ENCODE peak calls at places on chromosomes 12 and 14, in ten cellular contexts. J, P, T, M, Q, E, O, G, I and V are unnamed samples.

GRCh38 chr14:32010561-32011188 is 66.4 kb upstream of the ARHGAP5 start:
- DNase-seq in J (no peak), Q (no peak), I (no peak), O (peak), M (peak), P (no peak), T (no peak), E (no peak), G (peak), V (no peak)

GRCh38 chr14:64973826-64974225 is 1.7 kb upstream of the RAB15 start:
- DNase-seq in I (no peak), J (no peak), E (no peak), M (no peak), G (no peak), Q (no peak), P (no peak), T (no peak), O (no peak), V (no peak)

GRCh38 chr12:3607039-3607719 is 116.2 kb downstream of the PRMT8 start:
- DNase-seq in Q (peak), M (no peak), I (no peak), T (no peak), P (no peak), J (no peak), O (no peak), G (no peak), E (no peak), V (no peak)

GRCh38 chr12:32024884-32025599 is 65.8 kb downstream of the RESF1 start:
- DNase-seq in I (no peak), M (no peak), J (no peak), G (no peak), O (no peak), E (no peak), T (no peak), Q (no peak), P (no peak), V (no peak)

GRCh38 chr14:76193696-76194095 is 42.0 kb downstream of the GPATCH2L start:
- DNase-seq in O (no peak), I (no peak), P (no peak), T (no peak), E (no peak), G (no peak), Q (no peak), J (no peak), M (peak), V (no peak)

GRCh38 chr12:102459314-102459713 is 21.0 kb downstream of the IGF1 start:
- DNase-seq in O (no peak), G (peak), J (no peak), E (no peak), M (no peak), T (no peak), I (no peak), P (no peak), Q (no peak), V (no peak)

GRCh38 chr12:68400231-68400829 is 68.2 kb upstream of the MDM1 start:
- DNase-seq in Q (no peak), J (no peak), E (no peak), T (no peak), I (no peak), O (no peak), G (no peak), M (peak), P (no peak), V (no peak)

GRCh38 chr12:92075425-92075891 is 70.2 kb downstream of the BTG1 start:
- DNase-seq in Q (peak), P (no peak), T (peak), J (no peak), I (no peak), O (peak), G (peak), M (no peak), E (no peak), V (no peak)

GRCh38 chr12:66239295-66239694 is 50.3 kb downstream of the IRAK3 start:
- DNase-seq in O (no peak), T (no peak), I (no peak), M (no peak), Q (no peak), P (no peak), J (no peak), G (no peak), E (no peak), V (no peak)

GRCh38 chr12:76083761-76084276 is 666 bp downstream of the NAP1L1 start:
- DNase-seq in M (no peak), Q (peak), T (peak), O (peak), E (peak), P (peak), J (peak), G (peak), I (peak), V (peak)

GRCh38 chr12:76081909-76082308 is 2.6 kb downstream of the NAP1L1 start:
- DNase-seq in E (no peak), P (no peak), M (no peak), T (no peak), I (no peak), O (no peak), J (no peak), Q (no peak), G (no peak), V (no peak)

GRCh38 chr12:76084277-76085158 is at the start of gene NAP1L1:
- DNase-seq in E (peak), G (peak), P (peak), O (peak), M (peak), J (peak), Q (peak), T (peak), I (peak), V (peak)

GRCh38 chr12:76083246-76083735 is 1.2 kb downstream of the NAP1L1 start:
- DNase-seq in E (no peak), T (no peak), I (no peak), O (no peak), J (no peak), Q (no peak), M (no peak), G (no peak), P (no peak), V (no peak)

DNA sequence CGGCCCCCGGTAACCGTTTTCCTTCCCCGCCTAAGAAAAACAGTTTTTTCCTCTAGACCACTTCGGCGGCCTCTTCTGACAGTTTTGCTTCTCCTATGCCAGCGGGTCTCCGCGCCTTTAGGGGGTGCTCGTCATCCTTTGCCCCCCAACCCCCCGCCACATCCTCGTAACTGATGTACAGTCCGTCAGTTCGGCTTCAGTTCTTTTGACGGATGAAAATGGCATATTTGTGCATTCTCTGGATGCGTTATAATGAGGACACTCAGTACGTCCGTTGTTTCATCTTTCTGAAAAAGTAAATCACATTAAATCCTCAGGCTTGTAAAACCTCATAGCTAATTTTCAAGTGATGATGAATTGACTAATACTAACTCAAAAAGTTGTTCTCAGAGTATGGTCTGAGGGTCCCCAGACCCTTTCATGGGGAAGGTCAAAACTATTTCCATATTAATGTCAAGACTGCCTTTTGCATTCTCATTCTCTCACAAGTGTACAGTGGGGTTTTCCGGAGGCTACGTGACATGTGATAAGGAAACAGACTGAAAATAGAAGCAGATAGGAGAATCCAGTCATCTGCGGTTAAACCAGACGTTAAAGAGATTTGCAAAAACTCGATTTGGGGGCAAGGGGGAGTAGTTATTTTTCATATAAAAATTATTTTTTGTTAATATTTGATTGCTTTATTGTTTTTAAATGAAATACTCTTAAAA is 829 bp upstream of the NAP1L1 start:
- DNase-seq in T (peak), Q (peak), O (peak), M (no peak), E (no peak), J (no peak), G (peak), P (peak), I (peak), V (peak)
- TF ChIP-seq CTCF in T (peak), Q (peak), O (peak), M (peak), E (peak), J (peak), G (peak), P (peak), I (peak), V (peak)

DNA sequence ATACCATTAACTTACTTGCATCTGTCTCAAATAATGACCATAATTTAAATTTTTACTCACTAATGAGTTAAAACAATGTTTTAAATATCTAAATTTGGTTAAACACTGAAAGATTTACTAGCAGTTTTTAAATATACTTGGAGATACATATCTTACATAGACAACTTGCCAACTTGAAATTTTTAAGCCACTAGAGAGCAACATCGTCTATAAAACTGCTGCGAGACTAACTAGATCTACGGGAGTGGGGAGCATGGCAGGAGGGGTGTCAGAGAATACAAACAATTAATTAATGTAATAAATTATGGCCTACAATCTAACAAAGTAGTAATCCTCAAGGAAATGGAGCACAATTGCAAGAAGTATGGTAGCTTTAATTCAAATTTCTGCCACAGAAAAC is 120.4 kb downstream of the LRRIQ1 start:
- DNase-seq in T (no peak), P (no peak), I (no peak), O (no peak), J (no peak), Q (peak), G (no peak), M (no peak), E (no peak), V (no peak)
- TF ChIP-seq CTCF in T (no peak), P (no peak), I (no peak), O (no peak), J (no peak), Q (peak), G (no peak), M (no peak), E (no peak), V (no peak)

DNA sequence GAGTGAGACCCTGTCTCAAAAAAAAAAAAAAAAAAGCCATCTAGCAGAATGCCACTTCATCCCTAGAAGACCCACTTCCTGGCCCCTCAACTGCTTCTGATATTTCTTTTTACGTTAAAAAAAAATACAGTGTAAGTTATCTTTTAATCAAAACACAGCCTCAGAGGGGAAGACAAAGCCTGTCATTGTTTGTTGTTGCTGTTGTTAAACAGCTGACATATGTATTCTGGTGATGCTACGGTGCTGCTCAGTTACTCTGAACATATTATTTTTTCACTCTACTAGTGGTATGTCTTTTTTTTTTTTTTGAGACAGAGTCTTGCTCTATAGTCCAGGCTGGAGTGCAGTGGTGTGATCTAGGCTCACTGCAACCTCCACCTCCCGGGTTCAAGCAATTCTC is 75.4 kb downstream of the PAPLN start:
- DNase-seq in J (no peak), I (no peak), P (no peak), M (no peak), G (no peak), T (no peak), O (no peak), Q (no peak), E (no peak), V (no peak)
- TF ChIP-seq CTCF in J (no peak), I (no peak), P (no peak), M (no peak), G (no peak), T (no peak), O (no peak), Q (no peak), E (no peak), V (no peak)

GRCh38 chr14:102795060-102795925 is 18.0 kb downstream of the TRAF3 start:
- DNase-seq in I (peak), T (peak), M (no peak), E (no peak), O (peak), G (peak), P (no peak), Q (peak), J (no peak), V (no peak)
- TF ChIP-seq CTCF in I (no peak), T (peak), M (peak), E (no peak), O (peak), G (peak), P (no peak), Q (peak), J (no peak), V (no peak)

GRCh38 chr12:118447181-118447580 is 70.8 kb downstream of the SUDS3 start:
- DNase-seq in E (no peak), P (no peak), M (no peak), I (no peak), T (no peak), Q (no peak), G (no peak), O (no peak), J (no peak), V (no peak)
- TF ChIP-seq CTCF in E (no peak), P (no peak), M (no peak), I (no peak), T (no peak), Q (no peak), G (no peak), O (no peak), J (no peak), V (no peak)

DNA sequence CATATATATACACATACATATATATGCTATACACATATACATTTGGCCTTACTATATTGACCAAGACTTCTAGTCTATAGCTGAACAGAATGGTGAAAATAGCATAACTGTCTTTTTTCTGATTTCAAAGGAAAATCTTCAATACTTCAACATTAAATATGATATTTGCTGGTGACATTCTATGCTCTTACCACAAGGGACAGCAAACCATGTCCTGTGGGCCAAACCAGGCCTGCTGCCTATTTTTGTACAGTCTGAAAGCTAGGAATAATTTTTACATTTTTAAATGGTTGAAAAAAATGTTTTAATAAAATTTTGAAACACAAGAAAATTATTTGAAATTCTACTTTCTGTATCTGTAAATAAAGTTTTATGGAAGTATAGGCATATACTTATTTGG is 63.6 kb downstream of the EML5 start:
- DNase-seq in G (no peak), P (no peak), J (no peak), Q (peak), I (no peak), O (no peak), M (no peak), E (no peak), T (no peak), V (no peak)
- TF ChIP-seq CTCF in G (peak), P (peak), J (peak), Q (peak), I (no peak), O (peak), M (peak), E (peak), T (peak), V (no peak)

GRCh38 chr12:100075598-100075997 is 67.1 kb downstream of the BLTP3B start:
- DNase-seq in J (no peak), P (no peak), O (no peak), M (no peak), T (no peak), I (no peak), Q (no peak), E (no peak), G (no peak), V (no peak)
- TF ChIP-seq CTCF in J (no peak), P (no peak), O (no peak), M (no peak), T (no peak), I (no peak), Q (no peak), E (no peak), G (no peak), V (no peak)